ENCODE peak calls at places on chromosome X, in five cellular contexts. One of them, this sample, is unnamed.

GRCh38 chrX:15930585-15930984 is 76.0 kb upstream of the AP1S2 start:
- DNase-seq in brain microvascular endothelial cell: no peak
- DNase-seq in T1000: no peak
- DNase-seq in T-helper 9 cell: no peak
- DNase-seq in AG10803: peak; percentile 72
- DNase-seq in this sample: no peak

GRCh38 chrX:143648705-143649104 is 12.8 kb upstream of the SLITRK4 start:
- DNase-seq in T-helper 9 cell: no peak
- DNase-seq in brain microvascular endothelial cell: no peak
- DNase-seq in T1000: no peak
- DNase-seq in AG10803: no peak
- DNase-seq in this sample: no peak

GRCh38 chrX:44071070-44071645 is 98.0 kb upstream of the NDP start:
- DNase-seq in T-helper 9 cell: no peak
- DNase-seq in brain microvascular endothelial cell: no peak
- DNase-seq in T1000: no peak
- DNase-seq in AG10803: peak; percentile 30
- DNase-seq in this sample: no peak

GRCh38 chrX:110055616-110056015 is 52.7 kb downstream of the TMEM164 start:
- DNase-seq in T-helper 9 cell: no peak
- DNase-seq in AG10803: no peak
- DNase-seq in brain microvascular endothelial cell: peak; percentile 1
- DNase-seq in T1000: no peak
- DNase-seq in this sample: no peak

GRCh38 chrX:153866302-153867019 is 19.5 kb downstream of the L1CAM start:
- DNase-seq in brain microvascular endothelial cell: no peak
- DNase-seq in AG10803: no peak
- DNase-seq in T1000: no peak
- DNase-seq in T-helper 9 cell: no peak
- DNase-seq in this sample: no peak

GRCh38 chrX:46574337-46574940 is 874 bp downstream of the CHST7 start:
- DNase-seq in brain microvascular endothelial cell: no peak
- DNase-seq in T-helper 9 cell: peak; percentile 22
- DNase-seq in AG10803: no peak
- DNase-seq in T1000: no peak
- DNase-seq in this sample: no peak

GRCh38 chrX:155216179-155216939 is at the start of gene VBP1:
- DNase-seq in AG10803: peak; percentile 96
- DNase-seq in T1000: peak; percentile 74
- DNase-seq in T-helper 9 cell: peak; percentile 74
- DNase-seq in brain microvascular endothelial cell: peak; percentile 93
- DNase-seq in this sample: peak; percentile 75

GRCh38 chrX:115226929-115227328 is 7.0 kb downstream of the LRCH2 start:
- DNase-seq in brain microvascular endothelial cell: peak; percentile 7
- DNase-seq in AG10803: peak; percentile 7
- DNase-seq in T1000: no peak
- DNase-seq in T-helper 9 cell: no peak
- DNase-seq in this sample: no peak

GRCh38 chrX:10017866-10018265 is 50.7 kb downstream of the CLDN34 start:
- DNase-seq in AG10803: peak; percentile 77
- DNase-seq in T1000: no peak
- DNase-seq in T-helper 9 cell: no peak
- DNase-seq in brain microvascular endothelial cell: peak; percentile 53
- DNase-seq in this sample: no peak

GRCh38 chrX:20252392-20253231 is 14.1 kb downstream of the RPS6KA3 start:
- DNase-seq in AG10803: peak; percentile 33
- DNase-seq in T1000: no peak
- DNase-seq in brain microvascular endothelial cell: peak; percentile 45
- DNase-seq in T-helper 9 cell: peak; percentile 72
- DNase-seq in this sample: no peak

GRCh38 chrX:10098235-10098819 is 58.4 kb upstream of the CLCN4 start:
- DNase-seq in T-helper 9 cell: peak; percentile 21
- DNase-seq in T1000: no peak
- DNase-seq in AG10803: peak; percentile 48
- DNase-seq in brain microvascular endothelial cell: no peak
- DNase-seq in this sample: no peak

GRCh38 chrX:129875669-129876068 is 30.3 kb upstream of the UTP14A start:
- DNase-seq in T1000: no peak
- DNase-seq in T-helper 9 cell: no peak
- DNase-seq in AG10803: peak; percentile 88
- DNase-seq in brain microvascular endothelial cell: peak; percentile 74
- DNase-seq in this sample: no peak

GRCh38 chrX:433771-434170 is 47.1 kb upstream of the PPP2R3B start:
- DNase-seq in T1000: no peak
- DNase-seq in T-helper 9 cell: no peak
- DNase-seq in brain microvascular endothelial cell: no peak
- DNase-seq in AG10803: no peak
- DNase-seq in this sample: no peak

GRCh38 chrX:46574941-46575381 is 1.4 kb downstream of the CHST7 start:
- DNase-seq in AG10803: no peak
- DNase-seq in T-helper 9 cell: peak; percentile 18
- DNase-seq in brain microvascular endothelial cell: no peak
- DNase-seq in T1000: no peak
- DNase-seq in this sample: no peak

GRCh38 chrX:101460669-101461068 is 24.6 kb upstream of the ARMCX4 start:
- DNase-seq in T1000: no peak
- DNase-seq in T-helper 9 cell: no peak
- DNase-seq in AG10803: no peak
- DNase-seq in brain microvascular endothelial cell: no peak
- DNase-seq in this sample: no peak

GRCh38 chrX:150371877-150372276 is 8.8 kb downstream of the MAMLD1 start:
- DNase-seq in T1000: no peak
- DNase-seq in T-helper 9 cell: no peak
- DNase-seq in brain microvascular endothelial cell: no peak
- DNase-seq in AG10803: no peak
- DNase-seq in this sample: no peak

GRCh38 chrX:20529711-20530110 is 263.0 kb upstream of the RPS6KA3 start:
- DNase-seq in AG10803: no peak
- DNase-seq in T1000: no peak
- DNase-seq in brain microvascular endothelial cell: no peak
- DNase-seq in T-helper 9 cell: no peak
- DNase-seq in this sample: no peak

GRCh38 chrX:155188786-155189185 is 27.5 kb upstream of the VBP1 start:
- DNase-seq in AG10803: no peak
- DNase-seq in T-helper 9 cell: no peak
- DNase-seq in brain microvascular endothelial cell: no peak
- DNase-seq in T1000: no peak
- DNase-seq in this sample: no peak

GRCh38 chrX:150704030-150704613 is 10.9 kb downstream of the MTMR1 start:
- DNase-seq in T1000: no peak
- DNase-seq in AG10803: peak; percentile 40
- DNase-seq in T-helper 9 cell: no peak
- DNase-seq in brain microvascular endothelial cell: peak; percentile 74
- DNase-seq in this sample: no peak

GRCh38 chrX:69524765-69525164 is 20.6 kb downstream of the NALF2 start:
- DNase-seq in T-helper 9 cell: no peak
- DNase-seq in AG10803: no peak
- DNase-seq in T1000: no peak
- DNase-seq in brain microvascular endothelial cell: no peak
- DNase-seq in this sample: no peak

GRCh38 chrX:149473092-149473491 is 32.0 kb downstream of the IDS start:
- DNase-seq in T-helper 9 cell: no peak
- DNase-seq in T1000: no peak
- DNase-seq in AG10803: no peak
- DNase-seq in brain microvascular endothelial cell: no peak
- DNase-seq in this sample: no peak

GRCh38 chrX:12210196-12210815 is 72.0 kb downstream of the FRMPD4 start:
- DNase-seq in brain microvascular endothelial cell: peak; percentile 50
- DNase-seq in T-helper 9 cell: no peak
- DNase-seq in AG10803: peak; percentile 70
- DNase-seq in T1000: peak; percentile 13
- DNase-seq in this sample: no peak

GRCh38 chrX:109487640-109488039 is 5.8 kb upstream of the GUCY2F start:
- DNase-seq in brain microvascular endothelial cell: no peak
- DNase-seq in AG10803: no peak
- DNase-seq in T1000: no peak
- DNase-seq in T-helper 9 cell: no peak
- DNase-seq in this sample: no peak

GRCh38 chrX:17022205-17022604 is 75.7 kb downstream of the REPS2 start:
- DNase-seq in brain microvascular endothelial cell: peak; percentile 33
- DNase-seq in AG10803: peak; percentile 63
- DNase-seq in T1000: no peak
- DNase-seq in T-helper 9 cell: no peak
- DNase-seq in this sample: no peak

GRCh38 chrX:74422576-74423288 is 1.4 kb downstream of the SLC16A2 start:
- DNase-seq in T-helper 9 cell: no peak
- DNase-seq in brain microvascular endothelial cell: peak; percentile 19
- DNase-seq in T1000: peak; percentile 48
- DNase-seq in AG10803: peak; percentile 69
- DNase-seq in this sample: no peak

GRCh38 chrX:140723251-140723650 is 13.7 kb downstream of the LINC00632 start:
- DNase-seq in AG10803: peak; percentile 18
- DNase-seq in T1000: no peak
- DNase-seq in T-helper 9 cell: no peak
- DNase-seq in brain microvascular endothelial cell: no peak
- DNase-seq in this sample: no peak

GRCh38 chrX:70636218-70636617 is 191.6 kb downstream of the DLG3 start:
- DNase-seq in T1000: no peak
- DNase-seq in AG10803: no peak
- DNase-seq in brain microvascular endothelial cell: no peak
- DNase-seq in T-helper 9 cell: no peak
- DNase-seq in this sample: no peak

GRCh38 chrX:110759785-110760184 is 35.8 kb downstream of the CHRDL1 start:
- DNase-seq in brain microvascular endothelial cell: no peak
- DNase-seq in AG10803: peak; percentile 64
- DNase-seq in T-helper 9 cell: no peak
- DNase-seq in T1000: peak; percentile 7
- DNase-seq in this sample: no peak

GRCh38 chrX:111854778-111855490 is 21.0 kb upstream of the TRPC5OS start:
- DNase-seq in T-helper 9 cell: no peak
- DNase-seq in AG10803: no peak
- DNase-seq in T1000: no peak
- DNase-seq in brain microvascular endothelial cell: no peak
- DNase-seq in this sample: no peak

GRCh38 chrX:56802921-56803848 is 74.1 kb downstream of the NBDY start:
- DNase-seq in brain microvascular endothelial cell: peak; percentile 55
- DNase-seq in T1000: no peak
- DNase-seq in T-helper 9 cell: peak; percentile 65
- DNase-seq in AG10803: peak; percentile 45
- DNase-seq in this sample: no peak

GRCh38 chrX:120016068-120016441 is 61.4 kb downstream of the RHOXF2B start:
- DNase-seq in brain microvascular endothelial cell: no peak
- DNase-seq in T1000: no peak
- DNase-seq in AG10803: no peak
- DNase-seq in T-helper 9 cell: no peak
- DNase-seq in this sample: no peak